ENCODE peak calls at places on chromosome 16, in seven cellular contexts. K is iPS-NIHi11; P is HT1080; D is activated T-helper 2 cell treated with anti-CD3 and anti-CD28 coated beads, Interferon-gamma antibody, Interleukin-2, Interleukin-4, amounts not matched to agents 10 μg/mL and 5 μg/mL and 100 μg/mL, durations not matched to agents 14 hours and 24 hours and 36 hours; I is hypothalamus; V is GM13977; Y is pons. B is an unnamed sample.
A peak's percentile ranks its signal among the peaks of the same experiment; 100 is the strongest.

GRCh38 chr16:46620265-46621005 is 744 bp downstream of the SHCBP1 start:
- DNase-seq in I (no peak), P (peak; percentile 29), D (no peak), K (no peak), Y (peak; percentile 20), V (peak; percentile 51), B (no peak)

GRCh38 chr16:73019456-73020362 is 28.2 kb downstream of the ZFHX3 start:
- DNase-seq in D (no peak), P (peak; percentile 75), V (no peak), K (no peak), Y (no peak), I (no peak), B (no peak)

GRCh38 chr16:57299009-57299718 is 14.7 kb upstream of the PLLP start:
- DNase-seq in V (peak; percentile 59), I (no peak), D (no peak), K (peak; percentile 50), P (peak; percentile 83), Y (no peak), B (no peak)

GRCh38 chr16:68332411-68333121 is 21.7 kb downstream of the PRMT7 start:
- DNase-seq in Y (peak; percentile 84), K (no peak), I (no peak), P (no peak), V (no peak), D (no peak), B (no peak)

GRCh38 chr16:67657751-67658518 is 2.1 kb downstream of the ACD start:
- DNase-seq in P (no peak), K (no peak), V (no peak), D (no peak), Y (no peak), I (no peak), B (no peak)

GRCh38 chr16:57178793-57179212 is 7.0 kb downstream of the PSME3IP1 start:
- DNase-seq in I (no peak), P (no peak), Y (peak; percentile 39), K (peak; percentile 24), D (no peak), V (no peak), B (no peak)

GRCh38 chr16:52547001-52547833 is at the start of gene TOX3:
- DNase-seq in P (no peak), I (no peak), K (peak; percentile 69), D (no peak), V (no peak), Y (no peak), B (no peak)

GRCh38 chr16:31109622-31110021 is 1.4 kb downstream of the BCKDK start:
- DNase-seq in P (no peak), D (no peak), I (no peak), K (no peak), V (no peak), Y (no peak), B (no peak)

GRCh38 chr16:88726408-88726749 is 20.1 kb downstream of the CTU2 start:
- DNase-seq in I (no peak), Y (no peak), V (no peak), K (no peak), D (no peak), P (no peak), B (no peak)

GRCh38 chr16:81310045-81310644 is 4.6 kb upstream of the GAN start:
- DNase-seq in I (no peak), Y (no peak), P (no peak), V (no peak), D (no peak), K (no peak), B (no peak)

GRCh38 chr16:85570213-85570734 is 42.8 kb upstream of the GSE1 start:
- DNase-seq in P (no peak), V (peak; percentile 66), K (no peak), Y (no peak), D (no peak), I (no peak), B (no peak)